ENCODE peak calls at places on chromosomes 2 and 18, in ten cellular contexts. E, O, A, V, I, G, P, K, J and D are unnamed samples.

GRCh38 chr2:43184339-43184895 is 42.0 kb downstream of the ZFP36L2 start:
- DNase-seq in E (no peak), K (peak), I (peak), O (peak), J (peak), V (peak), A (no peak), P (no peak), G (no peak), D (no peak)

GRCh38 chr18:31399336-31400032 is 22.9 kb downstream of the DSG4 start:
- DNase-seq in O (no peak), I (no peak), K (peak), V (no peak), J (peak), P (no peak), G (no peak), A (no peak), E (no peak), D (no peak)

GRCh38 chr2:45361666-45362065 is 249.4 kb downstream of the SRBD1 start:
- DNase-seq in G (no peak), K (no peak), A (no peak), J (no peak), I (no peak), V (no peak), O (no peak), E (no peak), P (no peak), D (no peak)

GRCh38 chr2:46632349-46632748 is 153.0 kb downstream of the TMEM247 start:
- DNase-seq in K (peak), G (no peak), V (peak), O (peak), J (peak), E (no peak), A (no peak), I (peak), P (no peak), D (peak)

GRCh38 chr2:214765180-214765579 is 44.3 kb downstream of the BARD1 start:
- DNase-seq in O (peak), I (no peak), A (no peak), E (no peak), K (no peak), J (no peak), P (no peak), G (no peak), V (no peak), D (no peak)

GRCh38 chr2:226526731-226527130 is 272.9 kb downstream of the IRS1 start:
- DNase-seq in A (no peak), O (no peak), I (no peak), J (no peak), K (no peak), G (no peak), P (no peak), E (no peak), V (peak), D (no peak)

GRCh38 chr2:200615247-200615646 is 29.4 kb downstream of the AOX1 start:
- DNase-seq in O (peak), I (no peak), K (no peak), A (no peak), P (no peak), E (no peak), G (no peak), V (peak), J (peak), D (peak)

GRCh38 chr2:76599732-76600368 is 889.1 kb upstream of the GCFC2 start:
- DNase-seq in P (peak), J (peak), V (peak), E (peak), O (peak), G (no peak), I (peak), K (peak), A (peak), D (peak)

GRCh38 chr2:28336993-28337627 is 55.5 kb upstream of the FOSL2 start:
- DNase-seq in A (no peak), K (no peak), O (no peak), E (no peak), I (no peak), J (no peak), G (no peak), P (no peak), V (no peak), D (no peak)

GRCh38 chr2:210617732-210618330 is 61.4 kb downstream of the CPS1 start:
- DNase-seq in K (peak), I (peak), O (peak), P (no peak), J (peak), A (peak), V (peak), E (peak), G (no peak), D (no peak)

GRCh38 chr18:37521500-37522465 is 43.8 kb downstream of the CELF4 start:
- DNase-seq in K (no peak), O (no peak), J (no peak), I (no peak), A (no peak), E (no peak), P (no peak), V (no peak), G (no peak), D (no peak)

GRCh38 chr2:83071914-83072313 is 1387.2 kb downstream of the SUCLG1 start:
- DNase-seq in E (no peak), K (no peak), A (no peak), V (no peak), I (no peak), G (no peak), P (no peak), O (no peak), J (no peak), D (no peak)

GRCh38 chr2:236689981-236690380 is 120.4 kb downstream of the ACKR3 start:
- DNase-seq in A (no peak), O (no peak), V (no peak), I (no peak), G (no peak), K (no peak), P (no peak), E (no peak), J (no peak), D (no peak)

GRCh38 chr2:9820020-9820973 is 23.0 kb upstream of the TAF1B start:
- DNase-seq in K (no peak), O (peak), P (no peak), G (no peak), J (peak), V (peak), I (no peak), E (no peak), A (no peak), D (no peak)

GRCh38 chr2:229104863-229105468 is 166.1 kb downstream of the PID1 start:
- DNase-seq in A (no peak), I (no peak), O (no peak), E (no peak), P (no peak), J (peak), V (no peak), K (no peak), G (no peak), D (no peak)

GRCh38 chr2:8049851-8050571 is 631.8 kb upstream of the ID2 start:
- DNase-seq in J (no peak), G (no peak), P (no peak), V (no peak), O (no peak), E (no peak), K (no peak), A (no peak), I (no peak), D (no peak)

GRCh38 chr18:51133580-51134160 is 63.8 kb downstream of the MEX3C start:
- DNase-seq in P (no peak), G (no peak), I (no peak), O (no peak), J (no peak), A (no peak), K (no peak), V (no peak), E (no peak), D (no peak)

GRCh38 chr2:168439536-168439935 is 16.5 kb upstream of the CERS6 start:
- DNase-seq in G (no peak), E (no peak), J (peak), A (no peak), O (no peak), V (peak), K (no peak), I (no peak), P (no peak), D (no peak)

GRCh38 chr2:74374509-74375205 is 5.5 kb downstream of the DCTN1 start:
- DNase-seq in K (no peak), A (peak), I (peak), J (peak), E (peak), O (no peak), V (peak), P (peak), G (peak), D (no peak)

GRCh38 chr18:22765889-22766288 is 167.2 kb upstream of the RBBP8 start:
- DNase-seq in J (peak), K (no peak), O (no peak), P (no peak), V (no peak), G (no peak), A (no peak), E (no peak), I (no peak), D (no peak)

GRCh38 chr18:3966985-3967856 is 487.9 kb downstream of the DLGAP1 start:
- DNase-seq in G (peak), E (no peak), K (no peak), P (no peak), J (peak), V (peak), I (no peak), A (no peak), O (peak), D (no peak)

GRCh38 chr18:8253943-8254342 is 355.3 kb upstream of the RAB12 start:
- DNase-seq in P (no peak), G (no peak), V (no peak), J (no peak), A (no peak), E (no peak), O (no peak), I (no peak), K (no peak), D (no peak)

GRCh38 chr18:9549405-9549804 is 65.0 kb downstream of the PPP4R1 start:
- DNase-seq in A (no peak), K (no peak), P (no peak), J (no peak), V (no peak), E (no peak), O (no peak), G (no peak), I (no peak), D (no peak)

GRCh38 chr2:127437056-127437455 is 18.8 kb downstream of the PROC start:
- DNase-seq in J (no peak), V (no peak), G (no peak), I (no peak), P (no peak), A (no peak), O (no peak), K (no peak), E (no peak), D (no peak)

GRCh38 chr2:98921062-98921461 is 15.0 kb downstream of the CRACDL start:
- DNase-seq in P (no peak), V (no peak), O (no peak), K (no peak), E (no peak), I (no peak), J (no peak), A (no peak), G (no peak), D (no peak)

GRCh38 chr2:84302513-84303412 is 156.3 kb downstream of the SUCLG1 start:
- DNase-seq in G (no peak), V (peak), I (peak), P (peak), E (peak), J (peak), K (peak), A (peak), O (peak), D (peak)

GRCh38 chr2:106536490-106536889 is 49.3 kb downstream of the CD8B2 start:
- DNase-seq in G (no peak), O (no peak), J (no peak), V (no peak), A (no peak), I (no peak), E (peak), K (no peak), P (no peak), D (no peak)

GRCh38 chr2:383173-383572 is 95.3 kb upstream of the ALKAL2 start:
- DNase-seq in J (no peak), K (no peak), I (no peak), P (no peak), E (peak), V (no peak), G (no peak), O (no peak), A (no peak), D (no peak)

GRCh38 chr2:222976521-222977076 is 75.4 kb upstream of the KCNE4 start:
- DNase-seq in J (peak), O (no peak), K (no peak), G (no peak), I (no peak), E (no peak), P (no peak), V (peak), A (no peak), D (no peak)

GRCh38 chr2:72115361-72116080 is 32.1 kb downstream of the CYP26B1 start:
- DNase-seq in V (peak), O (peak), K (peak), E (no peak), G (peak), I (peak), A (no peak), P (peak), J (peak), D (no peak)

GRCh38 chr2:218709906-218710305 is 729 bp upstream of the TTLL4 start:
- DNase-seq in O (no peak), I (no peak), E (no peak), P (no peak), A (no peak), K (no peak), J (no peak), G (no peak), V (no peak), D (no peak)

GRCh38 chr2:27261241-27261925 is 1.5 kb downstream of the SLC30A3 start:
- DNase-seq in K (no peak), V (no peak), J (no peak), G (peak), I (no peak), A (no peak), E (no peak), P (no peak), O (no peak), D (no peak)

GRCh38 chr2:236001166-236001828 is 166.9 kb downstream of the GBX2 start:
- DNase-seq in K (no peak), E (no peak), P (no peak), G (no peak), V (no peak), I (no peak), A (no peak), J (no peak), O (no peak), D (peak)

GRCh38 chr2:165573534-165574461 is 104.3 kb downstream of the CSRNP3 start:
- DNase-seq in O (peak), P (peak), I (no peak), A (peak), E (peak), V (no peak), J (peak), K (no peak), G (peak), D (no peak)

GRCh38 chr2:191696001-191696400 is 18.1 kb downstream of the NABP1 start:
- DNase-seq in A (no peak), P (no peak), I (peak), V (peak), K (no peak), O (peak), E (peak), G (peak), J (peak), D (no peak)

GRCh38 chr2:73716518-73717250 is 20.5 kb downstream of the TPRKB start:
- DNase-seq in E (no peak), K (no peak), V (peak), G (peak), A (no peak), O (no peak), J (no peak), I (peak), P (no peak), D (no peak)

GRCh38 chr18:58953627-58954026 is 89.0 kb downstream of the ZNF532 start:
- DNase-seq in K (no peak), I (no peak), A (no peak), V (no peak), J (no peak), P (no peak), E (no peak), O (no peak), G (no peak), D (no peak)

GRCh38 chr2:196925445-196925767 is 1.1 kb downstream of the PGAP1 start:
- DNase-seq in O (peak), E (no peak), K (no peak), J (peak), V (no peak), I (peak), G (no peak), P (no peak), A (no peak), D (no peak)

GRCh38 chr2:98749053-98749450 is 18.1 kb upstream of the MGAT4A start:
- DNase-seq in A (no peak), P (no peak), I (no peak), K (no peak), V (no peak), J (no peak), E (peak), O (no peak), G (peak), D (no peak)

GRCh38 chr2:207165121-207166038 is at the start of gene KLF7:
- DNase-seq in O (peak), G (peak), V (peak), A (no peak), K (no peak), E (peak), I (no peak), J (peak), P (peak), D (no peak)